ENCODE peak calls at places on chromosomes 12 and 14, in five cellular contexts. Z is brain microvascular endothelial cell, M is astrocyte of the cerebellum, E is AG04450, T is dorsolateral prefrontal cortex. C is an unnamed sample.

GRCh38 chr12:108516511-108517275 is 1.6 kb downstream of the FICD start:
- DNase-seq in E (no peak), T (no peak), M (no peak), Z (no peak), C (no peak)

GRCh38 chr12:59459966-59460365 is 135.9 kb upstream of the SLC16A7 start:
- DNase-seq in E (no peak), Z (peak), M (no peak), T (no peak), C (no peak)

GRCh38 chr12:76755829-76756379 is 8.0 kb upstream of the ZDHHC17 start:
- DNase-seq in M (no peak), E (no peak), T (no peak), Z (peak), C (no peak)

GRCh38 chr14:37089410-37089809 is 83.0 kb downstream of the SLC25A21 start:
- DNase-seq in E (no peak), M (no peak), T (no peak), Z (no peak), C (no peak)

GRCh38 chr14:65751510-65751909 is 339.0 kb downstream of the FUT8 start:
- DNase-seq in E (no peak), M (no peak), Z (no peak), T (no peak), C (no peak)

GRCh38 chr14:78448483-78449094 is 278.4 kb downstream of the NRXN3 start:
- DNase-seq in Z (peak), E (no peak), M (no peak), T (peak), C (no peak)

GRCh38 chr14:52987514-52987913 is 36.7 kb upstream of the FERMT2 start:
- DNase-seq in T (no peak), Z (no peak), M (peak), E (no peak), C (no peak)

GRCh38 chr12:83016226-83016835 is 329.6 kb downstream of the TMTC2 start:
- DNase-seq in E (peak), T (no peak), M (peak), Z (peak), C (peak)

GRCh38 chr14:49036236-49036635 is 549.9 kb downstream of the RPS29 start:
- DNase-seq in M (no peak), T (no peak), Z (no peak), E (no peak), C (no peak)

GRCh38 chr12:32918890-32919791 is 22.6 kb upstream of the PKP2 start:
- DNase-seq in T (no peak), E (no peak), Z (peak), M (peak), C (no peak)

GRCh38 chr12:54429014-54429471 is 10.0 kb upstream of the ITGA5 start:
- DNase-seq in M (no peak), E (no peak), T (no peak), Z (no peak), C (no peak)

GRCh38 chr12:49232940-49233841 is 31.7 kb upstream of the TUBA1C start:
- DNase-seq in Z (peak), T (peak), E (no peak), M (no peak), C (no peak)

GRCh38 chr14:61381589-61381988 is 60.2 kb downstream of the PRKCH start:
- DNase-seq in E (no peak), Z (no peak), M (no peak), T (no peak), C (no peak)

GRCh38 chr14:71701990-71702389 is 230.2 kb upstream of the RGS6 start:
- DNase-seq in Z (no peak), E (peak), M (no peak), T (no peak), C (no peak)

GRCh38 chr12:29216797-29217583 is 67.9 kb downstream of the FAR2 start:
- DNase-seq in T (no peak), M (no peak), E (no peak), Z (no peak), C (peak)

GRCh38 chr12:50924131-50924438 is 28.3 kb upstream of the HIGD1C start:
- DNase-seq in T (no peak), E (no peak), M (no peak), Z (peak), C (no peak)

GRCh38 chr12:76270657-76271358 is 77.4 kb downstream of the BBS10 start:
- DNase-seq in T (no peak), M (no peak), Z (peak), E (no peak), C (no peak)

GRCh38 chr14:33617154-33617553 is 333.7 kb downstream of the EGLN3 start:
- DNase-seq in E (no peak), M (peak), Z (peak), T (no peak), C (peak)

GRCh38 chr12:68733661-68734071 is 12.3 kb upstream of the SLC35E3 start:
- DNase-seq in E (peak), T (no peak), Z (peak), M (no peak), C (peak)

GRCh38 chr12:95142752-95143151 is 69.3 kb upstream of the NR2C1 start:
- DNase-seq in Z (no peak), M (no peak), E (no peak), T (no peak), C (no peak)

GRCh38 chr14:41810362-41810761 is 203.7 kb downstream of the LRFN5 start:
- DNase-seq in T (no peak), Z (no peak), M (no peak), E (no peak), C (no peak)

GRCh38 chr14:74660863-74661262 is 48.8 kb upstream of the LTBP2 start:
- DNase-seq in E (no peak), T (no peak), Z (no peak), M (no peak), C (no peak)

GRCh38 chr12:129790930-129791329 is 112.9 kb downstream of the TMEM132D start:
- DNase-seq in E (no peak), T (no peak), M (no peak), Z (no peak), C (no peak)

GRCh38 chr12:121809712-121810116 is 5.9 kb downstream of the SETD1B start:
- DNase-seq in M (no peak), Z (no peak), E (no peak), T (no peak), C (no peak)

GRCh38 chr12:121810234-121810817 is 6.5 kb downstream of the SETD1B start:
- DNase-seq in M (no peak), E (no peak), Z (no peak), T (no peak), C (no peak)

GRCh38 chr12:121807656-121808347 is 4.0 kb downstream of the SETD1B start:
- DNase-seq in Z (no peak), E (no peak), T (no peak), M (no peak), C (no peak)

GRCh38 chr12:121806556-121807308 is 2.9 kb downstream of the SETD1B start:
- DNase-seq in E (no peak), Z (no peak), T (no peak), M (no peak), C (no peak)

GRCh38 chr12:121808623-121809022 is 4.8 kb downstream of the SETD1B start:
- DNase-seq in M (no peak), E (no peak), Z (no peak), T (no peak), C (no peak)
- TF ChIP-seq CTCF in M (no peak), E (no peak), Z (no peak), T (no peak), C (no peak)

GRCh38 chr14:21520718-21521117 is 5.4 kb downstream of the SALL2 start:
- DNase-seq in T (no peak), E (no peak), M (no peak), Z (no peak), C (no peak)
- H3K4me3 ChIP-seq in T (no peak), E (no peak), M (no peak), Z (no peak), C (no peak)

GRCh38 chr12:2641209-2641608 is 153.6 kb upstream of the FKBP4 start:
- DNase-seq in T (no peak), M (no peak), Z (peak), E (no peak), C (no peak)
- TF ChIP-seq CTCF in T (no peak), M (peak), Z (peak), E (peak), C (peak)

GRCh38 chr12:53198470-53199110 is 8.5 kb downstream of the ITGB7 start:
- DNase-seq in M (no peak), Z (no peak), E (no peak), T (no peak), C (no peak)

GRCh38 chr12:53194973-53195372 is 12.1 kb downstream of the ITGB7 start:
- DNase-seq in M (no peak), Z (no peak), E (no peak), T (no peak), C (no peak)

GRCh38 chr12:53196486-53196885 is 10.6 kb downstream of the ITGB7 start:
- DNase-seq in T (no peak), Z (no peak), E (no peak), M (no peak), C (no peak)

GRCh38 chr12:53195516-53196420 is 11.3 kb downstream of the ITGB7 start:
- DNase-seq in M (no peak), E (no peak), Z (no peak), T (no peak), C (no peak)

DNA sequence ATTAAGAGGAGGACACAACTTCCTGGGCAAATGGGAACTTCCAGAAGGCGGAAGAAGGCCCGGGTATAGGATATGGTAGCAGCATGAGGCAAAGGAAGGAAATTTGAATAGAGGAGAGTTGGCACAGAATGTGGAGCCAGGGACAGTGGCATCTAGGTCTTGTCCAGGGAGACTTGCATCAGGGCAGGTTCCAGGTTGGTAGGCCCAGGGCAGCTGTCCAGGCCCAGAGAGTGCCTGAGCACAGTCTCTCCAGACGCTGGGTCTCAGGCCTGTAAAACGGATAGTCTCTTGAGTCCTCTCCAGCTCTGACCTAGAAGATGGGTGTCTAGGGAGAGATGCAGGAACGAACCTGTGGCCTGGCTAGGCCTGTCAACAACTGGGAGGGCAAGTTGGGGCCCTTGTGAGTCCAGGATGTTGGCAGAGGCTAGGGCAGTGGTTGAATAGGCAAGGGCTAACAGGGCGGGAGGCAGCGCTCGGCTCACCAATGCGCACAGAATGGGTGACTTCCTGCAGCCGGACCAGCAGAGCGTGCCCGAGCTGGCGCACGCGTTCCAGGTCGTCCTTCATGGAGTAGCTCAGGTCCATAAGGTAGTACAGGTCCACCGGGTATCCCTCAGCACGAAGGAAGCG is 9.9 kb downstream of the ITGB7 start:
- DNase-seq in T (no peak), M (no peak), Z (no peak), E (no peak), C (no peak)
- H3K4me3 ChIP-seq in T (peak), M (no peak), Z (no peak), E (no peak), C (no peak)

GRCh38 chr14:57712101-57712500 is 153.8 kb downstream of the SLC35F4 start:
- DNase-seq in M (no peak), T (no peak), Z (no peak), E (no peak), C (no peak)
- TF ChIP-seq CTCF in M (no peak), T (no peak), Z (no peak), E (no peak), C (no peak)

GRCh38 chr14:98935921-98936320 is 336.1 kb downstream of the BCL11B start:
- DNase-seq in Z (no peak), T (no peak), E (no peak), M (no peak), C (no peak)

GRCh38 chr14:98931126-98931525 is 340.9 kb downstream of the BCL11B start:
- DNase-seq in M (no peak), T (no peak), E (no peak), Z (no peak), C (no peak)

GRCh38 chr14:98931911-98932310 is 340.1 kb downstream of the BCL11B start:
- DNase-seq in Z (no peak), M (no peak), E (no peak), T (no peak), C (no peak)

GRCh38 chr14:98928418-98928817 is 343.6 kb downstream of the BCL11B start:
- DNase-seq in E (no peak), T (no peak), Z (no peak), M (no peak), C (no peak)

DNA sequence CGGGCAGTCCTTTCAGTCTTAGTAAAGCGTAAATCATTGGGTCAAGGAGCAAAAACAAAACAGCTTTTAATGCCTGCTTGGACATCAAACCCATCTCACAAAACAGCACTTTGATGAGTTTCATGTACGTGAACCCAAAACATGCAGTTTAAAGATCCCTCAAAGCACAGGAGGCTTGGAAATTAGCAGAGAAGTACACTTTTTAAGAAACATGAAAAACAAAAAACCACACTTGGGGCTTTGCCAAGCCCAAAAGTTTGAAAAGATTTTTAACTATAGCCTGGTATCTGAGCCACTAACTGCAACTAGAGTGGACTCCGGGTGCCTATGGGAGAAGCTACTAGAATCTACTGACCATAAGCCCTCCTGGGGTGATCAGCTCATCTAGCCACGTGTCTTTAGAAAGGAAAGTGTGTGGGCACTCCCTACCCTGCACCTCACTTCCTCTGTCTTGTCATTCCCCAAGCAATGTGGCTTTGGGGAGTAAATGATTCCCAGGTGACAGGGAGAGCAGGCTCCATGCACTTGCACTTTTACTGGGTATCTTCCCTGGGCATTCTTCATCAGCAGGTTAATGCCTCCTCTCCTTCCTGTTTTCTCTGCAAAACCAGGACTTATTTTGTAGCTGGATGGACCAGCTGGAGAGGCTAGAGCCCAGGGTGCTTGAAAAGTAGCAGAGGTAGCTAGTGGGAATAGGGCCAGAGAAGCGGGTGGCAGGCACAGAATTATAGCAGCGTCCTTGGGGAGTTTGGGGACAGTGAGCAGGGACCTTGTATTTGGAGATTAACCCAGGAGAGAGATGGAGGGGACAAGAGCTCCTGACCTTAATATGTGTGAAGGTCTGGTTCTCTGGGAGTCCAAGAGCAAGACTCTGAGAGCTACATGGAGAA is 339.3 kb downstream of the BCL11B start:
- DNase-seq in Z (no peak), T (no peak), E (no peak), M (no peak), C (no peak)
- H3K4me3 ChIP-seq in Z (no peak), T (no peak), E (no peak), M (no peak), C (no peak)